ENCODE peak calls at places on chromosomes 12 and 14, in six cellular contexts. F is IMR-90, D is brain microvascular endothelial cell, S is AG10803, W is pancreas, E is mammary epithelial cell. B is an unnamed sample.

GRCh38 chr12:24898185-24898584 is 50.7 kb downstream of the BCAT1 start:
- DNase-seq in F (no peak), D (no peak), S (peak; percentile 74), W (no peak), E (no peak), B (no peak)

GRCh38 chr12:80670214-80670613 is 37.2 kb upstream of the MYF6 start:
- DNase-seq in F (no peak), D (no peak), S (no peak), W (no peak), E (no peak), B (no peak)

GRCh38 chr12:10940389-10940788 is 1.3 kb upstream of the TAS2R14 start:
- DNase-seq in F (peak; percentile 87), D (peak; percentile 92), S (peak; percentile 84), W (no peak), E (peak; percentile 92), B (no peak)

GRCh38 chr14:91177073-91177796 is 63.4 kb downstream of the DGLUCY start:
- DNase-seq in F (peak; percentile 70), D (peak; percentile 69), S (peak; percentile 72), W (no peak), E (peak; percentile 55), B (peak; percentile 37)

GRCh38 chr12:58346032-58346632 is 404.8 kb downstream of the ATP23 start:
- DNase-seq in F (peak; percentile 62), D (peak; percentile 38), S (peak; percentile 62), W (no peak), E (peak; percentile 26), B (no peak)

GRCh38 chr12:103560604-103561101 is 26.4 kb upstream of the STAB2 start:
- DNase-seq in F (peak; percentile 98), D (peak; percentile 98), S (peak; percentile 98), W (no peak), E (peak; percentile 100), B (peak; percentile 57)

GRCh38 chr12:1013618-1014489 is 22.8 kb downstream of the ERC1 start:
- DNase-seq in F (peak; percentile 87), D (peak; percentile 81), S (peak; percentile 82), W (no peak), E (peak; percentile 91), B (no peak)

GRCh38 chr12:27790179-27790578 is 10.1 kb upstream of the MANSC4 start:
- DNase-seq in F (peak; percentile 33), D (no peak), S (no peak), W (no peak), E (no peak), B (no peak)

GRCh38 chr12:51827925-51828818 is 20.3 kb downstream of the FIGNL2 start:
- DNase-seq in F (peak; percentile 64), D (no peak), S (peak; percentile 33), W (no peak), E (peak; percentile 70), B (no peak)

GRCh38 chr14:75205586-75205985 is 29.2 kb upstream of the TMED10 start:
- DNase-seq in F (peak; percentile 77), D (peak; percentile 48), S (peak; percentile 48), W (no peak), E (peak; percentile 77), B (no peak)

GRCh38 chr12:53005215-53005985 is 856 bp upstream of the EIF4B start:
- DNase-seq in F (no peak), D (peak; percentile 5), S (no peak), W (no peak), E (no peak), B (no peak)

GRCh38 chr14:50311337-50311973 is 574 bp downstream of the L2HGDH start:
- DNase-seq in F (no peak), D (no peak), S (no peak), W (no peak), E (no peak), B (no peak)

GRCh38 chr14:23435540-23436326 is at the start of gene MYH7:
- DNase-seq in F (no peak), D (no peak), S (no peak), W (peak; percentile 30), E (no peak), B (no peak)

GRCh38 chr12:56115329-56115728 is 1.1 kb upstream of the RPL41 start:
- DNase-seq in F (peak; percentile 19), D (peak; percentile 34), S (peak; percentile 17), W (no peak), E (peak; percentile 57), B (no peak)

GRCh38 chr14:22039938-22040780 is 366.5 kb upstream of the OR4E1 start:
- DNase-seq in F (no peak), D (no peak), S (no peak), W (no peak), E (peak; percentile 4), B (no peak)

DNA sequence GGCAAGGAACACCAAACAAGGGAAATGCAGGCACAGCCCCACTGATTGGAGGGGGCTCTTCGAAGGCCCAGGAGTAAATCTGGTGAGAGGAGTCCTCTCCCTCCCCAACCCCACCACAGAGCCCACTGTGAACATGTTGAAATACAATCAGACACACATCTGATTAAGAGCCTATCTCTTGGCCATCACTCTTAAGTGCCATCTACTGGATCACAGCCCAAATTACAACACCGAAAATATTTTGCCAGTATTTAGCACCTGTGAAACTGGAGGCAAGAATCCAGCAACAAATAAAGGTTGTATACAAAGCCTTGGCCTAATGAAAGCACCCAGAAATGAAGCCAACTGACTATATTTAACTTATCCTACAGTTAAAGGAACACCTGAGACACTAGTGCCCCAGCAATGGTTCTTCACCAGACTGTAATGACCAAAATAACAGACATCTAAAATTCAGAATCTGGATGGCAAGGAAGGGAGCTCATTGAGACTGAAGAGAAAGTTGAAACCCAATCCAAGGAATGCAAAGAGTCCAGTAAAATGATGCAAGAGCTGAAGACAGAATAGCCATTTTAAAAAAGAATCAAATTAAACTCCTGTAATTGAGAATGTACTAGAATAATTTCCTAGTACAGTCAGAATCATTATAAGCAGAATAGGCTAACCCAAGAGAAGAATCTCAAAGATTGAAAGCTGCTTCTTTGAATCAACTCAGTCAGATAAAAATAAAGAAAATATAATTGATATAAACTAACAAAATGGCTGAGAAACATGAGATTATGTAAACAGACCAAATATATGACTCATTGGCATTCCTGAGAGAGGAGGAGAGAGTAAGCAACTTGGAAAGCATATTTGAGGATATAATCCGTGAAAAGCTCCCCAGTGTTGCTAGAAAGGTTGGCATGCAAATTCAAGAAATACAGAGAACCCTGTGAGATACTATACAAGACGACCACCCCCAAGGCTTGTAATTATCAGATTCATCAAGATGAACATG is 1117.0 kb downstream of the FLRT2 start:
- DNase-seq in F (peak; percentile 70), D (no peak), S (peak; percentile 5), W (no peak), E (peak; percentile 7), B (no peak)
- TF ChIP-seq CTCF in F (no peak), D (peak; percentile 22), S (no peak), W (no peak), E (peak; percentile 26), B (no peak)

DNA sequence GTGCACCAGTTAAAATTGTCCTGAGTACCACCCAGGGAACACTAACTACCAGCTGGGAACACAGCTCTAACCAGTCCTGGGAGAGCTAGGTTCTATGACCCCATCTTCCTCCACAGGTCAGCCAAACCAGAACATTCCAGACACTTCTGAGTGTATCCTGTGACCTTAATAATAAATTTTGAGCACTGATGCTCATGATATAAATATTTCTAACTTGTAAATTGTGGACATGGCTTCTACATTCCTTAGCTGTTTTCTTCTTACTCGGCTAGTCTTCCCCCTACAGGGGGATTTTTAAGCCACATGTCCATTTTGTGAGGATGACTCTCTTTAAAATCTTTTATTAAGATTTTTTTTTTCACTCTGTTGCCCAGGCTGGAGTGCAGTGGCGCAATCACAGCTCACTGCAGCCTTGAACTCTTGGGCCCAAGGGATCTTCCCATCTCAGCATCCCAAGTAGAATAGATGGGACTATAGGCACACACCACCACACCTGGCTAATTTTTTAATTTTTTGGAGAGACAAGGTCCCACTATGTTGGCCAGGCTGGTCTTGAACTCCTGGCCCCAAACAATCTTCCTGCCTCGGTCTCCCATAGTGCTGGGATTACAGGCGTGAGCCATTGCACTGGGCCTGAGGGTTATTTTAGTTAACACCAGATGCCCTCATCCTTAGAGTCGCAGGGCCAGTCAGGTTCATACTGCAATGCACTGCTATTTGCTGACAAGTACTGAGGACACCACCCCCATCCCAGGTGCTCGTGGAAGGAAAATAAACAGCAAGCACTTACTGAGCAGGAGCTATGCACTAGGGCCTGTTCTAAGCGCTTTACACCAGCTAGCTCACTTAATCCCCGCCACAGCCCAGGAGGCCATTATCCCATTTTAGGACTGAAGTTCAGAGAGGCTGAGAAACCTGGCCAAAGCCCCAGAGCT is 142.6 kb upstream of the NCOR2 start:
- DNase-seq in F (peak; percentile 87), D (no peak), S (peak; percentile 94), W (no peak), E (no peak), B (no peak)
- TF ChIP-seq CTCF in F (peak; percentile 64), D (peak; percentile 23), S (peak; percentile 67), W (no peak), E (no peak), B (peak; percentile 40)

GRCh38 chr14:100540926-100541620 is 46.1 kb downstream of the BEGAIN start:
- DNase-seq in F (no peak), D (no peak), S (no peak), W (peak; percentile 72), E (no peak), B (no peak)

GRCh38 chr14:100539766-100540140 is 47.5 kb downstream of the BEGAIN start:
- DNase-seq in F (no peak), D (no peak), S (no peak), W (no peak), E (no peak), B (no peak)

GRCh38 chr14:100539319-100539645 is 47.9 kb downstream of the BEGAIN start:
- DNase-seq in F (no peak), D (no peak), S (no peak), W (no peak), E (no peak), B (no peak)

GRCh38 chr14:100541621-100542560 is 45.3 kb downstream of the BEGAIN start:
- DNase-seq in F (no peak), D (no peak), S (no peak), W (peak; percentile 71), E (no peak), B (no peak)

GRCh38 chr14:100540141-100540925 is 46.9 kb downstream of the BEGAIN start:
- DNase-seq in F (no peak), D (no peak), S (no peak), W (peak; percentile 77), E (no peak), B (no peak)
- TF ChIP-seq CTCF in F (peak; percentile 23), D (peak; percentile 58), S (no peak), W (no peak), E (no peak), B (peak; percentile 5)

GRCh38 chr14:58133739-58134138 is 18.3 kb downstream of the ARMH4 start:
- DNase-seq in F (peak; percentile 85), D (peak; percentile 69), S (peak; percentile 68), W (no peak), E (peak; percentile 67), B (no peak)

GRCh38 chr14:58130121-58130782 is 21.8 kb downstream of the ARMH4 start:
- DNase-seq in F (no peak), D (no peak), S (no peak), W (no peak), E (no peak), B (no peak)

GRCh38 chr14:58129208-58129607 is 22.8 kb downstream of the ARMH4 start:
- DNase-seq in F (no peak), D (no peak), S (no peak), W (no peak), E (no peak), B (no peak)

GRCh38 chr14:58128416-58128815 is 23.6 kb downstream of the ARMH4 start:
- DNase-seq in F (no peak), D (no peak), S (no peak), W (no peak), E (no peak), B (no peak)

DNA sequence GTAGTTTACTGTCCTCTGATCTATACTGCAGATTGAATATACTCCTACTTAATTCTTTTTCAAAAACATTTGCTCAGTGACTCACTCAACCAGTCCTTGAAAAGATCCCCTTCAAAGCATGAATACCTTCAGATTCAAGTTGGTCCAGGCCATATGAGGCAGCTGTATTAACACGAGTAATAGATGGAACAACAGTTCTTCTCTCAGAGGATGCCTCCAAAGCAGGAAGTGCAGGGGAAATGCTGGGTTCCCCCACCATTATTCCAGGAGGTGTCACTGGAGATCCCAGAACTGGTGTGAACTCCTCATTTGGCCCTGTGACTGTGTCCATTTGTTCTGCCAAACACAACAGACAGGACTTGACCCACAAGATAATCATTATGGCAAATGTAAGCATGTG is 20.6 kb downstream of the ARMH4 start:
- DNase-seq in F (peak; percentile 67), D (peak; percentile 8), S (peak; percentile 17), W (no peak), E (peak; percentile 25), B (no peak)
- TF ChIP-seq CTCF in F (no peak), D (peak; percentile 9), S (no peak), W (no peak), E (no peak), B (no peak)

B was measured in AG09319.